ENCODE peak calls at places on chromosomes 7 and 10, in seven cellular contexts. One of them, this sample, is unnamed.

GRCh38 chr7:4158826-4159225 is 523.3 kb upstream of the FOXK1 start:
- DNase-seq in prostate gland: no peak
- DNase-seq in sigmoid colon: no peak
- DNase-seq in breast epithelium: no peak
- DNase-seq in Panc1: no peak
- DNase-seq in stomach: no peak
- DNase-seq in transverse colon: no peak
- DNase-seq in this sample: no peak

GRCh38 chr10:103951942-103952341 is 15.0 kb upstream of the SLK start:
- DNase-seq in prostate gland: peak; percentile 14
- DNase-seq in sigmoid colon: no peak
- DNase-seq in breast epithelium: no peak
- DNase-seq in Panc1: no peak
- DNase-seq in stomach: no peak
- DNase-seq in transverse colon: no peak
- DNase-seq in this sample: no peak

GRCh38 chr7:80088705-80089104 is 45.9 kb upstream of the GNAI1 start:
- DNase-seq in prostate gland: no peak
- DNase-seq in sigmoid colon: no peak
- DNase-seq in breast epithelium: no peak
- DNase-seq in Panc1: no peak
- DNase-seq in stomach: no peak
- DNase-seq in transverse colon: no peak
- DNase-seq in this sample: no peak

GRCh38 chr7:22564511-22565045 is 64.6 kb upstream of the STEAP1B start:
- DNase-seq in prostate gland: no peak
- DNase-seq in sigmoid colon: no peak
- DNase-seq in breast epithelium: no peak
- DNase-seq in Panc1: peak; percentile 64
- DNase-seq in stomach: no peak
- DNase-seq in transverse colon: no peak
- DNase-seq in this sample: no peak

GRCh38 chr7:53238021-53238605 is 202.7 kb downstream of the POM121L12 start:
- DNase-seq in prostate gland: no peak
- DNase-seq in sigmoid colon: no peak
- DNase-seq in breast epithelium: no peak
- DNase-seq in Panc1: no peak
- DNase-seq in stomach: no peak
- DNase-seq in transverse colon: no peak
- DNase-seq in this sample: no peak

GRCh38 chr10:84049300-84050015 is 89.9 kb upstream of the GHITM start:
- DNase-seq in prostate gland: no peak
- DNase-seq in sigmoid colon: no peak
- DNase-seq in breast epithelium: no peak
- DNase-seq in Panc1: no peak
- DNase-seq in stomach: no peak
- DNase-seq in transverse colon: no peak
- DNase-seq in this sample: no peak

GRCh38 chr10:3783721-3784432 is 1.1 kb downstream of the KLF6 start:
- DNase-seq in prostate gland: peak; percentile 84
- DNase-seq in sigmoid colon: peak; percentile 89
- DNase-seq in breast epithelium: peak; percentile 80
- DNase-seq in Panc1: no peak
- DNase-seq in stomach: peak; percentile 61
- DNase-seq in transverse colon: peak; percentile 74
- DNase-seq in this sample: no peak

GRCh38 chr7:45414226-45414625 is 159.9 kb upstream of the ADCY1 start:
- DNase-seq in prostate gland: no peak
- DNase-seq in sigmoid colon: no peak
- DNase-seq in breast epithelium: no peak
- DNase-seq in Panc1: no peak
- DNase-seq in stomach: no peak
- DNase-seq in transverse colon: no peak
- DNase-seq in this sample: no peak

GRCh38 chr7:45683556-45684148 is 109.5 kb downstream of the ADCY1 start:
- DNase-seq in prostate gland: no peak
- DNase-seq in sigmoid colon: no peak
- DNase-seq in breast epithelium: peak; percentile 33
- DNase-seq in Panc1: no peak
- DNase-seq in stomach: peak; percentile 20
- DNase-seq in transverse colon: no peak
- DNase-seq in this sample: no peak

GRCh38 chr7:139720705-139721231 is 57.0 kb downstream of the HIPK2 start:
- DNase-seq in prostate gland: no peak
- DNase-seq in sigmoid colon: no peak
- DNase-seq in breast epithelium: no peak
- DNase-seq in Panc1: no peak
- DNase-seq in stomach: peak; percentile 25
- DNase-seq in transverse colon: peak; percentile 50
- DNase-seq in this sample: no peak

GRCh38 chr10:98638920-98639319 is 192.2 kb upstream of the HPS1 start:
- DNase-seq in prostate gland: no peak
- DNase-seq in sigmoid colon: no peak
- DNase-seq in breast epithelium: no peak
- DNase-seq in Panc1: no peak
- DNase-seq in stomach: no peak
- DNase-seq in transverse colon: no peak
- DNase-seq in this sample: no peak

GRCh38 chr10:13099144-13099665 is 758 bp upstream of the OPTN start:
- DNase-seq in prostate gland: peak; percentile 26
- DNase-seq in sigmoid colon: peak; percentile 77
- DNase-seq in breast epithelium: no peak
- DNase-seq in Panc1: no peak
- DNase-seq in stomach: no peak
- DNase-seq in transverse colon: peak; percentile 62
- DNase-seq in this sample: no peak

GRCh38 chr10:65570143-65571010 is 1355.5 kb upstream of the LRRTM3 start:
- DNase-seq in prostate gland: peak; percentile 7
- DNase-seq in sigmoid colon: no peak
- DNase-seq in breast epithelium: no peak
- DNase-seq in Panc1: no peak
- DNase-seq in stomach: peak; percentile 29
- DNase-seq in transverse colon: peak; percentile 35
- DNase-seq in this sample: no peak

GRCh38 chr10:7818295-7819125 is at the start of gene TAF3:
- DNase-seq in prostate gland: peak; percentile 86
- DNase-seq in sigmoid colon: peak; percentile 96
- DNase-seq in breast epithelium: peak; percentile 88
- DNase-seq in Panc1: no peak
- DNase-seq in stomach: peak; percentile 95
- DNase-seq in transverse colon: peak; percentile 94
- DNase-seq in this sample: no peak
- TF ChIP-seq POLR2AphosphoS5 in prostate gland: peak; percentile 97
- TF ChIP-seq POLR2AphosphoS5 in sigmoid colon: peak; percentile 77
- TF ChIP-seq POLR2AphosphoS5 in breast epithelium: peak; percentile 30
- TF ChIP-seq POLR2AphosphoS5 in Panc1: peak; percentile 79
- TF ChIP-seq POLR2AphosphoS5 in stomach: peak; percentile 97
- TF ChIP-seq POLR2AphosphoS5 in transverse colon: peak; percentile 90
- TF ChIP-seq POLR2AphosphoS5 in this sample: peak; percentile 88

GRCh38 chr10:117545141-117546019 is 2.8 kb downstream of the EMX2 start:
- DNase-seq in prostate gland: no peak
- DNase-seq in sigmoid colon: no peak
- DNase-seq in breast epithelium: no peak
- DNase-seq in Panc1: no peak
- DNase-seq in stomach: no peak
- DNase-seq in transverse colon: no peak
- DNase-seq in this sample: no peak

GRCh38 chr10:117543245-117543998 is 876 bp downstream of the EMX2 start:
- DNase-seq in prostate gland: no peak
- DNase-seq in sigmoid colon: no peak
- DNase-seq in breast epithelium: no peak
- DNase-seq in Panc1: no peak
- DNase-seq in stomach: no peak
- DNase-seq in transverse colon: no peak
- DNase-seq in this sample: no peak

GRCh38 chr10:117546020-117546629 is 3.6 kb downstream of the EMX2 start:
- DNase-seq in prostate gland: no peak
- DNase-seq in sigmoid colon: no peak
- DNase-seq in breast epithelium: no peak
- DNase-seq in Panc1: no peak
- DNase-seq in stomach: no peak
- DNase-seq in transverse colon: no peak
- DNase-seq in this sample: no peak

GRCh38 chr10:117543999-117544728 is 1.6 kb downstream of the EMX2 start:
- DNase-seq in prostate gland: no peak
- DNase-seq in sigmoid colon: no peak
- DNase-seq in breast epithelium: no peak
- DNase-seq in Panc1: no peak
- DNase-seq in stomach: no peak
- DNase-seq in transverse colon: no peak
- DNase-seq in this sample: no peak

GRCh38 chr10:117544729-117545140 is 2.2 kb downstream of the EMX2 start:
- DNase-seq in prostate gland: no peak
- DNase-seq in sigmoid colon: no peak
- DNase-seq in breast epithelium: no peak
- DNase-seq in Panc1: no peak
- DNase-seq in stomach: no peak
- DNase-seq in transverse colon: no peak
- DNase-seq in this sample: no peak
- H3K4me3 ChIP-seq in prostate gland: no peak overlapping the region
- H3K4me3 ChIP-seq in sigmoid colon: peak overlapping the region; percentile 30
- H3K4me3 ChIP-seq in breast epithelium: peak overlapping the region; percentile 69
- H3K4me3 ChIP-seq in Panc1: peak overlapping the region; percentile 48
- H3K4me3 ChIP-seq in stomach: peak overlapping the region; percentile 45
- H3K4me3 ChIP-seq in transverse colon: no peak overlapping the region
- H3K4me3 ChIP-seq in this sample: peak overlapping the region; percentile 81

GRCh38 chr10:93383562-93383981 is 98.6 kb downstream of the MYOF start:
- DNase-seq in prostate gland: no peak
- DNase-seq in sigmoid colon: no peak
- DNase-seq in breast epithelium: no peak
- DNase-seq in Panc1: no peak
- DNase-seq in stomach: no peak
- DNase-seq in transverse colon: no peak
- DNase-seq in this sample: no peak
- TF ChIP-seq POLR2AphosphoS5 in prostate gland: no peak
- TF ChIP-seq POLR2AphosphoS5 in sigmoid colon: peak; percentile 46
- TF ChIP-seq POLR2AphosphoS5 in breast epithelium: no peak
- TF ChIP-seq POLR2AphosphoS5 in Panc1: no peak
- TF ChIP-seq POLR2AphosphoS5 in stomach: peak; percentile 33
- TF ChIP-seq POLR2AphosphoS5 in transverse colon: peak; percentile 38
- TF ChIP-seq POLR2AphosphoS5 in this sample: no peak

GRCh38 chr7:81367335-81367801 is 402.5 kb downstream of the HGF start:
- DNase-seq in prostate gland: no peak
- DNase-seq in sigmoid colon: peak; percentile 83
- DNase-seq in breast epithelium: no peak
- DNase-seq in Panc1: no peak
- DNase-seq in stomach: no peak
- DNase-seq in transverse colon: no peak
- DNase-seq in this sample: peak; percentile 90
- H3K4me3 ChIP-seq in prostate gland: no peak overlapping the region
- H3K4me3 ChIP-seq in sigmoid colon: no peak overlapping the region
- H3K4me3 ChIP-seq in breast epithelium: no peak overlapping the region
- H3K4me3 ChIP-seq in Panc1: no peak overlapping the region
- H3K4me3 ChIP-seq in stomach: no peak overlapping the region
- H3K4me3 ChIP-seq in transverse colon: no peak overlapping the region
- H3K4me3 ChIP-seq in this sample: peak overlapping the region; percentile 56

DNA sequence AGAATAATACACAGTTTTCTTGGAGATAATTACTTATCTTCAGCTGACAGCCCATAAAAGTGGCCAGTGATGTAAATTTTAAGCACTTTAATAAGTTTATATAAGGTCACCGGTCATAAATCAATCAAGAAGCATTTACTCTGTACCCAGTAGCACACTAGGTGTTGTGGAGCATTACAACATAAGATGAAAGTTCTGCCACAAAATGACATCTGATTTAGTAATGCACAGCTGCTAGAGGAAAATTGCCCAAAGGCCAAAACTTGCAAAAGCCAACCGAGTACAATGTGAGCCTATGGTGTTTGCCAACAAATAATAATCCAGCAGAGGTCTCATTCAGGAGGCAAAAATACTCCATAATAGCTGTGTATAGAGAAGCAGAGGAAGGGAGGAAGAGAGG is 63.6 kb downstream of the GPR37 start:
- DNase-seq in prostate gland: no peak
- DNase-seq in sigmoid colon: no peak
- DNase-seq in breast epithelium: no peak
- DNase-seq in Panc1: no peak
- DNase-seq in stomach: no peak
- DNase-seq in transverse colon: no peak
- DNase-seq in this sample: no peak
- TF ChIP-seq POLR2AphosphoS5 in prostate gland: no peak
- TF ChIP-seq POLR2AphosphoS5 in sigmoid colon: no peak
- TF ChIP-seq POLR2AphosphoS5 in breast epithelium: no peak
- TF ChIP-seq POLR2AphosphoS5 in Panc1: no peak
- TF ChIP-seq POLR2AphosphoS5 in stomach: no peak
- TF ChIP-seq POLR2AphosphoS5 in transverse colon: no peak
- TF ChIP-seq POLR2AphosphoS5 in this sample: no peak

GRCh38 chr7:92044940-92045339 is 89.3 kb downstream of the CYP51A1 start:
- DNase-seq in prostate gland: no peak
- DNase-seq in sigmoid colon: no peak
- DNase-seq in breast epithelium: no peak
- DNase-seq in Panc1: no peak
- DNase-seq in stomach: no peak
- DNase-seq in transverse colon: no peak
- DNase-seq in this sample: no peak
- H3K4me3 ChIP-seq in prostate gland: no peak overlapping the region
- H3K4me3 ChIP-seq in sigmoid colon: no peak overlapping the region
- H3K4me3 ChIP-seq in breast epithelium: no peak overlapping the region
- H3K4me3 ChIP-seq in Panc1: no peak overlapping the region
- H3K4me3 ChIP-seq in stomach: no peak overlapping the region
- H3K4me3 ChIP-seq in transverse colon: no peak overlapping the region
- H3K4me3 ChIP-seq in this sample: no peak overlapping the region

DNA sequence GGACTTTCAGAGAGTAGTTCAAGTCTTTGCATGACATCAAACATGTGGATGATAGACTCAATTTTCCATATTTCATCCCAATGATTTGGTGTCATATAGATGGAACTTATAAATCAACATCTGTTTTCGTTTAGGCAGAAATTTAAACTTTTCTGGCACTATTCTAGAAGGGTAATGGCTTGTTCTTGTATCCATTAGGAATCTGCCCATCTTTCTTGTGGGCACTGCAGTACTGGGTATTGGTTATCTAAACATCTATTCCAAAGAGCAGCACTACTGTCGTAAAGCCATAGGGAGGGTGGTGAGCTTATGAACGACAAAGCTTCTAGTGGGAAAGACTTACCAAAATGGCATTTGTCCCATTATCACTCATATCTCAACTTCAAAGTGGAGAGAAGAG is 273.5 kb downstream of the TWIST1 start:
- DNase-seq in prostate gland: no peak
- DNase-seq in sigmoid colon: no peak
- DNase-seq in breast epithelium: no peak
- DNase-seq in Panc1: no peak
- DNase-seq in stomach: no peak
- DNase-seq in transverse colon: no peak
- DNase-seq in this sample: no peak
- TF ChIP-seq POLR2AphosphoS5 in prostate gland: no peak
- TF ChIP-seq POLR2AphosphoS5 in sigmoid colon: no peak
- TF ChIP-seq POLR2AphosphoS5 in breast epithelium: no peak
- TF ChIP-seq POLR2AphosphoS5 in Panc1: no peak
- TF ChIP-seq POLR2AphosphoS5 in stomach: no peak
- TF ChIP-seq POLR2AphosphoS5 in transverse colon: no peak
- TF ChIP-seq POLR2AphosphoS5 in this sample: no peak

DNA sequence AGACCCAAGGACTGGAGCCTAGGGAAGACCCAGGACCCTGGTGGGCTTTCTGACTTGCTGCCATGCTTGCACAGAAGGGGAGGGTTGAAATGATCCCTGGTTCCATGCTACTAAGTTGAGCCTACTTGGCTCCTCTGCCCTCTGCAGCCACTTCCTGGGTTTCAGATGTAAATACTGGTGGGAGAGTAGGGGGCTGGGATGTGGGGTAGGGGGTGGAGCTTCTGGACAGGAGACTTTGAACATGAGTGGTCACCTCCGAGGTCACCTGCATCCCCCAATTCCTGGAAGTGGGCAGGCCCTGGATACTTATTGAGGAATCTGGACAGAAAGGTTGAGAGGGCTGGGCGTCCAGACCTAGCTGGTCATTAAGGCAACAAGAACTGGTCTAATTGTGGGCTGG is 2.9 kb upstream of the ZMIZ1 start:
- DNase-seq in prostate gland: no peak
- DNase-seq in sigmoid colon: peak; percentile 57
- DNase-seq in breast epithelium: no peak
- DNase-seq in Panc1: no peak
- DNase-seq in stomach: no peak
- DNase-seq in transverse colon: no peak
- DNase-seq in this sample: no peak
- H3K4me3 ChIP-seq in prostate gland: no peak overlapping the region
- H3K4me3 ChIP-seq in sigmoid colon: no peak overlapping the region
- H3K4me3 ChIP-seq in breast epithelium: no peak overlapping the region
- H3K4me3 ChIP-seq in Panc1: no peak overlapping the region
- H3K4me3 ChIP-seq in stomach: no peak overlapping the region
- H3K4me3 ChIP-seq in transverse colon: no peak overlapping the region
- H3K4me3 ChIP-seq in this sample: no peak overlapping the region

This sample was measured in SK-N-MC.